ENCODE peak calls at places on chromosome 15, in seven cellular contexts. F is T-cell; P is activated CD8-positive, alpha-beta T cell treated with anti-CD3 and anti-CD28 coated beads, Interleukin-2, amount 10 ng/mL, durations not matched to agents 7 days and 5 days; D is neural crest cell; I is Calu3; K is nephron progenitor cell; N is uterus. R is an unnamed sample.

GRCh38 chr15:71975816-71976150 is 142.2 kb downstream of the MYO9A start:
- DNase-seq in F (no peak), P (no peak), D (no peak), I (no peak), K (no peak), N (no peak), R (no peak)

GRCh38 chr15:82808634-82809041 is 790 bp upstream of the WHAMM start:
- DNase-seq in F (no peak), P (no peak), D (no peak), I (peak; percentile 38), K (no peak), N (no peak), R (no peak)

GRCh38 chr15:40096094-40096876 is 12.4 kb downstream of the BMF start:
- DNase-seq in F (no peak), P (no peak), D (no peak), I (no peak), K (no peak), N (peak; percentile 52), R (no peak)

GRCh38 chr15:78739996-78740903 is 71.0 kb downstream of the ADAMTS7 start:
- DNase-seq in F (no peak), P (peak; percentile 82), D (peak; percentile 57), I (peak; percentile 91), K (peak; percentile 79), N (no peak), R (peak; percentile 83)

GRCh38 chr15:60316961-60317360 is 80.8 kb downstream of the ANXA2 start:
- DNase-seq in F (no peak), P (no peak), D (no peak), I (no peak), K (no peak), N (no peak), R (no peak)

GRCh38 chr15:34883633-34884032 is 85.9 kb downstream of the AQR start:
- DNase-seq in F (no peak), P (no peak), D (no peak), I (no peak), K (no peak), N (no peak), R (no peak)

GRCh38 chr15:90358124-90359033 is 6.3 kb downstream of the ZNF774 start:
- DNase-seq in F (no peak), P (no peak), D (no peak), I (no peak), K (no peak), N (no peak), R (no peak)

GRCh38 chr15:67405208-67406191 is 115.4 kb upstream of the C15orf61 start:
- DNase-seq in F (no peak), P (no peak), D (no peak), I (no peak), K (no peak), N (no peak), R (no peak)

GRCh38 chr15:87115795-87116194 is 1036.1 kb downstream of the AGBL1 start:
- DNase-seq in F (no peak), P (no peak), D (no peak), I (no peak), K (no peak), N (no peak), R (no peak)

GRCh38 chr15:40902605-40903561 is 8.6 kb downstream of the VPS18 start:
- DNase-seq in F (no peak), P (peak; percentile 39), D (no peak), I (no peak), K (no peak), N (no peak), R (no peak)

GRCh38 chr15:87817553-87817952 is 439.0 kb downstream of the NTRK3 start:
- DNase-seq in F (no peak), P (no peak), D (no peak), I (no peak), K (no peak), N (no peak), R (no peak)

GRCh38 chr15:31031471-31032064 is 40.1 kb upstream of the MTMR10 start:
- DNase-seq in F (no peak), P (no peak), D (no peak), I (no peak), K (no peak), N (no peak), R (no peak)

GRCh38 chr15:71055461-71055860 is 59.8 kb upstream of the THSD4 start:
- DNase-seq in F (no peak), P (no peak), D (no peak), I (no peak), K (no peak), N (no peak), R (no peak)

GRCh38 chr15:73582961-73583360 is 50.2 kb downstream of the NPTN start:
- DNase-seq in F (no peak), P (no peak), D (no peak), I (no peak), K (no peak), N (no peak), R (no peak)

GRCh38 chr15:38514601-38515000 is 50.0 kb downstream of the RASGRP1 start:
- DNase-seq in F (no peak), P (no peak), D (no peak), I (no peak), K (peak; percentile 21), N (no peak), R (no peak)

GRCh38 chr15:70260096-70260495 is 162.4 kb upstream of the TLE3 start:
- DNase-seq in F (no peak), P (peak; percentile 39), D (no peak), I (no peak), K (no peak), N (no peak), R (no peak)